ENCODE peak calls at places on chromosomes 6 and 20, in five cellular contexts. C, O, L, V and Q are unnamed samples.

GRCh38 chr20:22070546-22070945 is 365.1 kb downstream of the PAX1 start:
- DNase-seq in C (no peak), O (no peak), L (no peak), V (peak), Q (no peak)

GRCh38 chr6:169115632-169116031 is 138.0 kb downstream of the THBS2 start:
- DNase-seq in C (no peak), O (no peak), L (no peak), V (no peak), Q (peak)

GRCh38 chr6:55704421-55704820 is 125.4 kb upstream of the HMGCLL1 start:
- DNase-seq in C (no peak), O (no peak), L (no peak), V (peak), Q (peak)

GRCh38 chr20:51160011-51160410 is 137.1 kb upstream of the KCNG1 start:
- DNase-seq in C (no peak), O (no peak), L (no peak), V (no peak), Q (no peak)

GRCh38 chr6:2026133-2026532 is 219.3 kb downstream of the GMDS start:
- DNase-seq in C (no peak), O (no peak), L (no peak), V (no peak), Q (no peak)

GRCh38 chr6:145294942-145295341 is 440.4 kb downstream of the EPM2A start:
- DNase-seq in C (no peak), O (no peak), L (no peak), V (no peak), Q (no peak)

GRCh38 chr6:44739163-44739562 is 351.7 kb downstream of the CDC5L start:
- DNase-seq in C (no peak), O (no peak), L (no peak), V (no peak), Q (no peak)

GRCh38 chr20:45972500-45973183 is 639 bp upstream of the ZNF335 start:
- DNase-seq in C (peak), O (no peak), L (no peak), V (no peak), Q (peak)

GRCh38 chr20:20009784-20010253 is 7.3 kb upstream of the NAA20 start:
- DNase-seq in C (no peak), O (no peak), L (no peak), V (no peak), Q (no peak)

GRCh38 chr6:46002264-46002663 is 13.4 kb downstream of the CLIC5 start:
- DNase-seq in C (no peak), O (no peak), L (no peak), V (no peak), Q (no peak)

GRCh38 chr6:124964084-124964763 is 2.0 kb downstream of the RNF217 start:
- DNase-seq in C (no peak), O (peak), L (no peak), V (peak), Q (peak)

GRCh38 chr6:41376176-41376575 is 40.8 kb downstream of the NCR2 start:
- DNase-seq in C (no peak), O (no peak), L (no peak), V (no peak), Q (no peak)

GRCh38 chr20:23293689-23294088 is 56.9 kb upstream of the NXT1 start:
- DNase-seq in C (no peak), O (no peak), L (no peak), V (peak), Q (no peak)

GRCh38 chr6:13881621-13882165 is 43.1 kb upstream of the RNF182 start:
- DNase-seq in C (no peak), O (no peak), L (no peak), V (no peak), Q (no peak)

GRCh38 chr6:168184701-168185100 is 105.7 kb upstream of the FRMD1 start:
- DNase-seq in C (no peak), O (no peak), L (no peak), V (no peak), Q (no peak)

GRCh38 chr6:116221067-116221466 is 32.8 kb downstream of the TSPYL4 start:
- DNase-seq in C (no peak), O (no peak), L (no peak), V (peak), Q (peak)

GRCh38 chr6:104460759-104461530 is 398.8 kb downstream of the HACE1 start:
- DNase-seq in C (no peak), O (no peak), L (no peak), V (no peak), Q (no peak)

DNA sequence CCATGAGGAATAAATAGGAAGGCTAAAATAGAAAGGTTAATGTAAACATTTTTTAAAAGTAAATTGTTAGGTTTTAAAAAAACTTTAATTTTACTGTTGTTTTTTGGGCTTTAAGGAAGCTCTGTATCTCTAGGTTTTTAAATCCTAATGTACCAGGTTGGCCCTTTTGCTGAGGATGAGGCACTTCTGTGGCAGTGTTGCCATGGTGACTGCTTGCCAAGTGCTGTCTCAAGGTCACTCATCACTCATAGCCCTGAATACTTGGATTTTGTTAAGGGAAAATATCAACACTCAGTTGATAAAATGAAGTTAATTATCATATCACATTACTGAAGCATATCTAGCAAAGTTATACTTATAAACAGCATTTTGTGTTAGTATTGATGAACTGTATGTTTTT is 50.2 kb downstream of the NCOA3 start:
- DNase-seq in C (no peak), O (no peak), L (no peak), V (no peak), Q (no peak)
- TF ChIP-seq CTCF in C (no peak), O (no peak), L (no peak), V (no peak), Q (no peak)

DNA sequence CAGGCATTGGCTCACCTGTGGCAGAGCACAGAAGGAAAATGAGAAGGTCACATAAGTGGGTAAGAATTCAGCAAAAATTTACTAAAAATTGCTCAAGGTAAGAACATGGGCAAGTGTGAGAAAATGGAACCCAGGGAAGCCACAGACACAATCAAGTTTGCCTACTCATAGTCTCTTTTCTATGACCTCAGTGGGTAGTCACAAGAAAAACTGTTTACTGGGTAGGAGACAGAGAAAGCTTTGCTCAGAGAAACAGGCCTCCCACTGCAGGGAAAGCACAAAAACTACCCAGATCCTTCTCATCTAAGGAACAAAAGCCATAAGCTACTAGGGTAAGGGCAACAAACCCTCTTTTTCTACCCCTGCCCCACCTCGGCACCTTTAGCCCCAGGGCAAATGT is 35.2 kb downstream of the FAM184A start:
- DNase-seq in C (no peak), O (no peak), L (no peak), V (no peak), Q (no peak)
- H3K4me3 ChIP-seq in C (no peak), O (no peak), L (no peak), V (no peak), Q (no peak)

DNA sequence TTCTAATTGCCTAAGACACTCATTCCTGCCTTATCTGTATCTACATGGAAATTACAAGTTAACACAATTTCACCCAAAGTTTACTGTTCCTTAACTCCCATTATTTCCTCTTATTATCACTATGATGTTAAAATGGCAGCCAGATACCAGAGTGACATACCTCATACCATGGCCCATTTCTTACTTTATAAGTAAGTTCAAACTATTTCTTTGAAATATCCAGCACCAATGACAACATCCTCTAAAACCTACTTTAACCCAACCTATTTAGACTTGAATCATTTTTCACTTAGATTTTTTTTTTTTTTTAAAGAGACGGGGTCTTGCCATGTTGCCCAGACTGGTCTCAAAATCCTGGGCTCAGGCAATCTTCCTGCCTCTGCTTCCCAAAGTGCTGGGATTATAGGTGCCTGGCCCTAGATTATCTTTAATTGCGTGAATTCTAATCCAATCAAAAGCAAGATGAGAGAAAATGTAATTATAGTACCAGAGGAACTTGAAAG is 10.0 kb downstream of the REV3L start:
- DNase-seq in C (no peak), O (no peak), L (no peak), V (no peak), Q (no peak)
- TF ChIP-seq CTCF in C (no peak), O (no peak), L (no peak), V (no peak), Q (no peak)

DNA sequence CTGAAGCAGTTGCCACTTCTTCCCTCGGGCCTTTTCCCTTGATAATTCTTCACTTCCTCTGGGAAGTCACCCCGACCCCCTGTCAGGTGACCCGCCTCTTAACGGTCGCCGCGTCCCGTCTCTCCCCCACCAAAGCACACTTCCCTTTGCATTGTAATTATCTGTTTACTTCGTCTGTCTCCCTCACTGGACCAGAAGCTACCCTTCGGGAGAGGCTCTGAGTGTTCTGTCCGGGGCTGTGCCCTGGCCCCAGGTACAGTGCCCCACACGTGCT is 771 bp upstream of the SNAI1 start:
- DNase-seq in C (no peak), O (no peak), L (no peak), V (no peak), Q (no peak)
- H3K4me3 ChIP-seq in C (peak), O (no peak), L (no peak), V (no peak), Q (no peak)